ENCODE peak calls at places on chromosomes 7 and 10, in four cellular contexts. K is psoas muscle, O is right lobe of liver, V is neural progenitor cell. G is an unnamed sample.

GRCh38 chr7:98870071-98870651 is 347 bp upstream of the TMEM130 start:
- DNase-seq in O (no peak), K (peak; percentile 56), V (peak; percentile 79), G (peak; percentile 59)

GRCh38 chr10:97713351-97713827 is at the start of gene MARVELD1:
- DNase-seq in K (peak; percentile 79), V (peak; percentile 79), O (no peak), G (peak; percentile 72)

GRCh38 chr10:124648131-124648475 is 96.1 kb downstream of the FAM53B start:
- DNase-seq in K (no peak), O (no peak), V (no peak), G (no peak)

GRCh38 chr7:99953649-99954048 is 22.2 kb downstream of the AZGP1 start:
- DNase-seq in V (no peak), O (peak; percentile 80), K (peak; percentile 67), G (peak; percentile 87)

GRCh38 chr7:66576646-66577045 is 52.0 kb upstream of the KCTD7 start:
- DNase-seq in K (no peak), V (no peak), O (no peak), G (no peak)

GRCh38 chr7:30751257-30751650 is 681 bp upstream of the INMT start:
- DNase-seq in V (no peak), K (no peak), O (no peak), G (no peak)

GRCh38 chr7:42677751-42678231 is 234.1 kb downstream of the C7orf25 start:
- DNase-seq in K (no peak), O (no peak), V (no peak), G (no peak)

GRCh38 chr7:141664450-141664849 is 37.5 kb downstream of the DENND11 start:
- DNase-seq in V (no peak), O (peak; percentile 64), K (no peak), G (no peak)

GRCh38 chr7:39260279-39260844 is 282.7 kb downstream of the POU6F2 start:
- DNase-seq in O (no peak), V (no peak), K (no peak), G (no peak)

GRCh38 chr7:41696323-41696916 is 6.5 kb downstream of the INHBA start:
- DNase-seq in K (peak; percentile 73), O (peak; percentile 78), V (peak; percentile 90), G (peak; percentile 76)

GRCh38 chr7:106614751-106615150 is 46.2 kb downstream of the CCDC71L start:
- DNase-seq in K (no peak), V (no peak), O (no peak), G (no peak)

GRCh38 chr10:63866075-63866746 is 345.0 kb downstream of the REEP3 start:
- DNase-seq in O (no peak), V (peak; percentile 88), K (no peak), G (no peak)

GRCh38 chr10:114764656-114765055 is 56.9 kb upstream of the FHIP2A start:
- DNase-seq in K (no peak), V (no peak), O (no peak), G (no peak)

GRCh38 chr10:46305430-46305808 is 18.6 kb downstream of the ANTXRL start:
- DNase-seq in K (no peak), V (no peak), O (peak; percentile 43), G (no peak)

GRCh38 chr7:69825031-69825681 is 226.9 kb downstream of the AUTS2 start:
- DNase-seq in K (no peak), O (no peak), V (no peak), G (no peak)

GRCh38 chr7:6505685-6506559 is 45.3 kb downstream of the GRID2IP start:
- DNase-seq in O (no peak), V (no peak), K (no peak), G (no peak)

GRCh38 chr7:159197066-159197975 is 52.7 kb upstream of the VIPR2 start:
- DNase-seq in V (peak; percentile 53), K (no peak), O (no peak), G (no peak)

GRCh38 chr10:52571018-52571417 is 201.6 kb downstream of the MBL2 start:
- DNase-seq in O (no peak), K (no peak), V (no peak), G (no peak)

GRCh38 chr10:3786295-3786981 is 1.4 kb upstream of the KLF6 start:
- DNase-seq in V (peak; percentile 52), O (peak; percentile 84), K (peak; percentile 29), G (peak; percentile 51)

GRCh38 chr7:131067220-131067619 is 260.5 kb upstream of the MKLN1 start:
- DNase-seq in K (no peak), O (no peak), V (no peak), G (no peak)

GRCh38 chr10:1939016-1939415 is 201.7 kb upstream of the ADARB2 start:
- DNase-seq in V (no peak), K (no peak), O (no peak), G (no peak)

GRCh38 chr7:45157653-45158401 is at the start of gene RAMP3:
- DNase-seq in V (peak; percentile 60), O (no peak), K (peak; percentile 30), G (no peak)

GRCh38 chr10:49742683-49743463 is 19.2 kb downstream of the OGDHL start:
- DNase-seq in O (no peak), K (no peak), V (no peak), G (no peak)

GRCh38 chr10:123428302-123428701 is 237.9 kb upstream of the GPR26 start:
- DNase-seq in O (no peak), K (no peak), V (no peak), G (no peak)

GRCh38 chr7:101743241-101743994 is 74.0 kb upstream of the CUX1 start:
- DNase-seq in V (peak; percentile 81), O (no peak), K (peak; percentile 61), G (peak; percentile 69)

GRCh38 chr7:41640487-41640886 is 62.4 kb downstream of the INHBA start:
- DNase-seq in V (no peak), K (no peak), O (no peak), G (no peak)

GRCh38 chr10:451021-451471 is 238.4 kb downstream of the DIP2C start:
- DNase-seq in O (no peak), K (no peak), V (no peak), G (no peak)

GRCh38 chr7:157867685-157868305 is 531.0 kb downstream of the DNAJB6 start:
- DNase-seq in O (no peak), V (no peak), K (no peak), G (no peak)

GRCh38 chr7:27723086-27723485 is 16.9 kb upstream of the TAX1BP1 start:
- DNase-seq in O (no peak), K (no peak), V (no peak), G (no peak)

GRCh38 chr10:118961401-118961800 is 68.1 kb upstream of the NANOS1 start:
- DNase-seq in K (no peak), O (peak; percentile 25), V (no peak), G (no peak)

DNA sequence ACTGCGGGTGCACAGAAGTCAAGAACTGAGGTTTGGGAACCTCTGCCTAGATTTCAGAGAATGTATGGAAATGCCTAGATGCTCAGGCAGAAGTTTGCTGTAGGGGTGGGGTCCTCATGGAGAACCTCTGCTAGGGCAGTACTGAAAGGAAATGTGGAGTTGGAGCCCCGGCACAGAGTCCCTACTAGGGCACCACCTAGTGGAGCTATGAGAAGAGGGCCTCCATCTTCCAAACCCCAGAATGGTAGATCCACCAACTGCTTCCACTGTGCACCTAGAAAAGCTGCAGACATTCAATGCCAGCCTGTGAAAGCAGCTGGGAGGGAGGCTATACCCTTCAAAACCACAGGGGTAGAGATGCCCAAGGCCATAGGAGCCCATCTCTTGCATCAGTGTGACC is 1336.0 kb upstream of the CELF2 start:
- DNase-seq in V (no peak), K (no peak), O (no peak), G (no peak)
- TF ChIP-seq CTCF in V (no peak), K (no peak), O (peak; percentile 6), G (no peak)

GRCh38 chr10:24207781-24208611 is 942 bp upstream of the KIAA1217 start:
- DNase-seq in V (peak; percentile 51), O (peak; percentile 50), K (no peak), G (no peak)

GRCh38 chr10:24208661-24209420 is at the start of gene KIAA1217:
- DNase-seq in V (peak; percentile 85), K (peak; percentile 65), O (peak; percentile 48), G (peak; percentile 60)

GRCh38 chr10:24209946-24210491 is 1.1 kb downstream of the KIAA1217 start:
- DNase-seq in O (no peak), V (no peak), K (peak; percentile 20), G (no peak)

GRCh38 chr10:24206926-24207701 is 1.8 kb upstream of the KIAA1217 start:
- DNase-seq in K (no peak), V (peak; percentile 13), O (no peak), G (no peak)

GRCh38 chr10:24209421-24209770 is 458 bp downstream of the KIAA1217 start:
- DNase-seq in K (peak; percentile 30), V (peak; percentile 46), O (no peak), G (no peak)
- H3K27ac ChIP-seq in K (peak overlapping the region; percentile 93), V (peak overlapping the region; percentile 88), O (peak overlapping the region; percentile 65), G (peak overlapping the region; percentile 87)

DNA sequence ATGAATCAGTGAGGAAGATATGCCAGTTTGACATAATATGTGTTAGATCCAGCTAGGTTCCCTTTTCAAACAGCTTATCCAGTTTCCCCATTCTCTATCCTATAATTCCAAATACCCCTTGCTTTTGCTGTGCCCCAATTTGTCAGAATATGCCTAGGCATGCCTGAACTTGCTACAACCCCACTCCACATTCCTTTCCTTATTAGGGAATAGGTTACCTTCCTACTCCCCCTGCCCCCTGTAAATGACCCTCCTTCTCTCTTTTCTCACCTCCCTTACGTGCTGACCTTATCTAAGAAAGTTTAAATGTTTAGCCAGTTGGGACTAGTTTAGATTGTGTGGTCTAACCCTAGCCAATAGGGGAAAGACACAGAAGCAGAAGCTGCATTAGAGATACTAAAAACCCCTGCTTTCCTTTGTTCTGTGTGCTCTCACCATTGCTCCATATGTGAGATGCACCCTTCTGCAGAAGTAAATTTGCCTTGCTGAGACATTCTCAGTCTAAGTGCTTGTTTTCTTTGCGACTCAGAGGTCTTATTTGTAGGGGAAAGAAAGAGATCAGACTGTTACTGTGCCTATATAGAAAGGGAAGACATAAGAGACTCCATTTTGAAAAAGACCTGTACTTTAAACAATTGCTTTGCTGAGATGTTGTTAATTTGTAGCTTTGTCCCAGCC is 267.8 kb downstream of the SH2D4B start:
- DNase-seq in O (no peak), V (no peak), K (no peak), G (no peak)
- TF ChIP-seq CTCF in O (no peak), V (no peak), K (no peak), G (no peak)

GRCh38 chr7:23093111-23093510 is 12.5 kb upstream of the KLHL7 start:
- DNase-seq in O (no peak), V (no peak), K (no peak), G (no peak)

GRCh38 chr7:23098460-23098859 is 7.1 kb upstream of the KLHL7 start:
- DNase-seq in V (no peak), K (no peak), O (no peak), G (no peak)

GRCh38 chr7:23098029-23098428 is 7.6 kb upstream of the KLHL7 start:
- DNase-seq in V (no peak), K (no peak), O (no peak), G (no peak)

DNA sequence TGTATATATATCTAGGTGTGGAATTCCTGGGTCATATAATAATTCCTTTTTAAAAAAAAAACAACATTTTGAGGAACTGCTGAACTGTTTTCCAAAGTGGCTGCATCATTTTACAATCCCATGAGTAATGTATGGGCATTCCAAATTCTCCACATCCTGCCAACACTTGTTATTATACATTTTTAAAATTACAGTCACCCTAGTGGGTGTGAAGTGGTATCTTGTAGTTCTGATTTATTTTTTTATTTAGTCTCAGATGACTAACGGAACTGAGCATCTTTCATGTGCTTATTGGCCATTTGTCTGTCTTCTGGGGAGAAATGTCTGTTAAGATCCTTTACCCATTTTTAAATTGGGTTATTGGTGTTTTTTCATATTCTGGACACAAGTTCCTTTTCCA is 12.0 kb upstream of the KLHL7 start:
- DNase-seq in V (no peak), O (no peak), K (no peak), G (no peak)
- H3K27ac ChIP-seq in V (no peak overlapping the region), O (no peak overlapping the region), K (no peak overlapping the region), G (no peak overlapping the region)